ENCODE peak calls at places on chromosomes 6 and 20, in eight cellular contexts. One of them, this sample, is unnamed.

GRCh38 chr6:37303891-37304503 is 46.1 kb upstream of the TMEM217 start:
- DNase-seq in hepatocyte: peak; percentile 50
- DNase-seq in CD8-positive, alpha-beta T cell: no peak
- DNase-seq in GM23338: peak; percentile 44
- DNase-seq in cardiac muscle cell: peak; percentile 61
- DNase-seq in ovary: no peak
- DNase-seq in heart right ventricle: no peak
- DNase-seq in prostate gland: no peak
- DNase-seq in this sample: no peak

GRCh38 chr6:134925800-134926199 is 24.1 kb downstream of the ALDH8A1 start:
- DNase-seq in hepatocyte: no peak
- DNase-seq in CD8-positive, alpha-beta T cell: no peak
- DNase-seq in GM23338: peak; percentile 24
- DNase-seq in cardiac muscle cell: peak; percentile 82
- DNase-seq in ovary: no peak
- DNase-seq in heart right ventricle: no peak
- DNase-seq in prostate gland: no peak
- DNase-seq in this sample: no peak

GRCh38 chr6:30044630-30045029 is 16.4 kb upstream of the POLR1H start:
- DNase-seq in hepatocyte: no peak
- DNase-seq in CD8-positive, alpha-beta T cell: no peak
- DNase-seq in GM23338: no peak
- DNase-seq in cardiac muscle cell: peak; percentile 59
- DNase-seq in ovary: no peak
- DNase-seq in heart right ventricle: no peak
- DNase-seq in prostate gland: no peak
- DNase-seq in this sample: no peak

GRCh38 chr6:6918216-6918983 is 189.4 kb upstream of the RREB1 start:
- DNase-seq in hepatocyte: no peak
- DNase-seq in CD8-positive, alpha-beta T cell: peak; percentile 12
- DNase-seq in GM23338: no peak
- DNase-seq in cardiac muscle cell: peak; percentile 83
- DNase-seq in ovary: no peak
- DNase-seq in heart right ventricle: no peak
- DNase-seq in prostate gland: no peak
- DNase-seq in this sample: no peak

GRCh38 chr20:21640556-21640955 is 64.9 kb upstream of the PAX1 start:
- DNase-seq in hepatocyte: peak; percentile 52
- DNase-seq in CD8-positive, alpha-beta T cell: no peak
- DNase-seq in GM23338: peak; percentile 81
- DNase-seq in cardiac muscle cell: no peak
- DNase-seq in ovary: no peak
- DNase-seq in heart right ventricle: no peak
- DNase-seq in prostate gland: peak; percentile 58
- DNase-seq in this sample: peak; percentile 62

GRCh38 chr6:89970609-89971337 is 76.5 kb downstream of the GJA10 start:
- DNase-seq in hepatocyte: peak; percentile 79
- DNase-seq in CD8-positive, alpha-beta T cell: no peak
- DNase-seq in GM23338: peak; percentile 67
- DNase-seq in cardiac muscle cell: peak; percentile 68
- DNase-seq in ovary: peak; percentile 30
- DNase-seq in heart right ventricle: peak; percentile 18
- DNase-seq in prostate gland: peak; percentile 40
- DNase-seq in this sample: no peak

GRCh38 chr6:45923831-45924391 is 91.7 kb downstream of the CLIC5 start:
- DNase-seq in hepatocyte: peak; percentile 56
- DNase-seq in CD8-positive, alpha-beta T cell: no peak
- DNase-seq in GM23338: no peak
- DNase-seq in cardiac muscle cell: peak; percentile 35
- DNase-seq in ovary: no peak
- DNase-seq in heart right ventricle: no peak
- DNase-seq in prostate gland: no peak
- DNase-seq in this sample: no peak

GRCh38 chr20:42083280-42083679 is 465.1 kb upstream of the CHD6 start:
- DNase-seq in hepatocyte: no peak
- DNase-seq in CD8-positive, alpha-beta T cell: no peak
- DNase-seq in GM23338: no peak
- DNase-seq in cardiac muscle cell: no peak
- DNase-seq in ovary: no peak
- DNase-seq in heart right ventricle: no peak
- DNase-seq in prostate gland: no peak
- DNase-seq in this sample: no peak

GRCh38 chr6:167424060-167424673 is 99.3 kb downstream of the TTLL2 start:
- DNase-seq in hepatocyte: no peak
- DNase-seq in CD8-positive, alpha-beta T cell: no peak
- DNase-seq in GM23338: no peak
- DNase-seq in cardiac muscle cell: no peak
- DNase-seq in ovary: no peak
- DNase-seq in heart right ventricle: no peak
- DNase-seq in prostate gland: no peak
- DNase-seq in this sample: no peak

GRCh38 chr6:12506211-12506610 is 210.4 kb upstream of the PHACTR1 start:
- DNase-seq in hepatocyte: no peak
- DNase-seq in CD8-positive, alpha-beta T cell: no peak
- DNase-seq in GM23338: no peak
- DNase-seq in cardiac muscle cell: no peak
- DNase-seq in ovary: no peak
- DNase-seq in heart right ventricle: no peak
- DNase-seq in prostate gland: peak; percentile 18
- DNase-seq in this sample: no peak

GRCh38 chr6:108477034-108477433 is 83.7 kb upstream of the FOXO3 start:
- DNase-seq in hepatocyte: no peak
- DNase-seq in CD8-positive, alpha-beta T cell: no peak
- DNase-seq in GM23338: no peak
- DNase-seq in cardiac muscle cell: no peak
- DNase-seq in ovary: no peak
- DNase-seq in heart right ventricle: no peak
- DNase-seq in prostate gland: no peak
- DNase-seq in this sample: no peak

GRCh38 chr6:31738048-31738979 is 1.5 kb upstream of the MSH5 start:
- DNase-seq in hepatocyte: peak; percentile 84
- DNase-seq in CD8-positive, alpha-beta T cell: peak; percentile 62
- DNase-seq in GM23338: peak; percentile 50
- DNase-seq in cardiac muscle cell: peak; percentile 92
- DNase-seq in ovary: no peak
- DNase-seq in heart right ventricle: no peak
- DNase-seq in prostate gland: peak; percentile 92
- DNase-seq in this sample: peak; percentile 94

GRCh38 chr6:37279366-37280134 is 21.6 kb upstream of the TMEM217 start:
- DNase-seq in hepatocyte: no peak
- DNase-seq in CD8-positive, alpha-beta T cell: no peak
- DNase-seq in GM23338: no peak
- DNase-seq in cardiac muscle cell: peak; percentile 87
- DNase-seq in ovary: no peak
- DNase-seq in heart right ventricle: no peak
- DNase-seq in prostate gland: no peak
- DNase-seq in this sample: no peak

GRCh38 chr6:45377041-45377554 is 636 bp downstream of the SUPT3H start:
- DNase-seq in hepatocyte: no peak
- DNase-seq in CD8-positive, alpha-beta T cell: no peak
- DNase-seq in GM23338: peak; percentile 3
- DNase-seq in cardiac muscle cell: no peak
- DNase-seq in ovary: no peak
- DNase-seq in heart right ventricle: no peak
- DNase-seq in prostate gland: no peak
- DNase-seq in this sample: no peak

GRCh38 chr6:80543598-80544181 is 437.2 kb downstream of the BCKDHB start:
- DNase-seq in hepatocyte: peak; percentile 9
- DNase-seq in CD8-positive, alpha-beta T cell: no peak
- DNase-seq in GM23338: peak; percentile 28
- DNase-seq in cardiac muscle cell: peak; percentile 60
- DNase-seq in ovary: no peak
- DNase-seq in heart right ventricle: no peak
- DNase-seq in prostate gland: no peak
- DNase-seq in this sample: no peak

GRCh38 chr6:37602360-37602759 is 95.3 kb downstream of the MDGA1 start:
- DNase-seq in hepatocyte: no peak
- DNase-seq in CD8-positive, alpha-beta T cell: no peak
- DNase-seq in GM23338: no peak
- DNase-seq in cardiac muscle cell: peak; percentile 43
- DNase-seq in ovary: no peak
- DNase-seq in heart right ventricle: no peak
- DNase-seq in prostate gland: no peak
- DNase-seq in this sample: no peak

GRCh38 chr6:135722679-135723078 is 128.8 kb upstream of the PDE7B start:
- DNase-seq in hepatocyte: peak; percentile 68
- DNase-seq in CD8-positive, alpha-beta T cell: no peak
- DNase-seq in GM23338: no peak
- DNase-seq in cardiac muscle cell: peak; percentile 71
- DNase-seq in ovary: no peak
- DNase-seq in heart right ventricle: no peak
- DNase-seq in prostate gland: no peak
- DNase-seq in this sample: no peak

GRCh38 chr20:5090191-5090590 is 29.6 kb downstream of the PCNA start:
- DNase-seq in hepatocyte: no peak
- DNase-seq in CD8-positive, alpha-beta T cell: no peak
- DNase-seq in GM23338: peak; percentile 24
- DNase-seq in cardiac muscle cell: no peak
- DNase-seq in ovary: no peak
- DNase-seq in heart right ventricle: no peak
- DNase-seq in prostate gland: no peak
- DNase-seq in this sample: no peak

DNA sequence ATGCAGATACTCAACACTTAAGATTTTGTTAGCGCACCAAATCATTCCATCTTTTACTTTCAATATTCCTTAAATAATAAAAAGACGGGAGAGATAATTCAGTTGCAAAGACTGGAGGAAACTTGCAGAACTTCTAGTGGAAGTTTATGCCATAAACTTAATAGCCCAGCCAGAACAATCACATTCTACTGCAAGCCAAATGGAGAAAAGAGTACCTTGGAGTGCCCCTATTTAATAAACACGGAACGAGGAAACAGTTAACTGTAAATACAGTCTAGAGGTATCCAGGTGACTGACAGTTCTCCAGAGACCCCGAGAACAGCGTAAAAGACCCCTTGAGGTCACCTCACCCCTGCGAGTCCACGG is 635 bp downstream of the SLC35B3 start:
- DNase-seq in hepatocyte: no peak
- DNase-seq in CD8-positive, alpha-beta T cell: no peak
- DNase-seq in GM23338: no peak
- DNase-seq in cardiac muscle cell: no peak
- DNase-seq in ovary: no peak
- DNase-seq in heart right ventricle: no peak
- DNase-seq in prostate gland: no peak
- DNase-seq in this sample: no peak
- H3K4me1 ChIP-seq in hepatocyte: peaks cover 20% of the 10 kb centered on the region
- H3K4me1 ChIP-seq in CD8-positive, alpha-beta T cell: peaks cover 27% of the 10 kb centered on the region
- H3K4me1 ChIP-seq in GM23338: peaks cover 10% of the 10 kb centered on the region
- H3K4me1 ChIP-seq in cardiac muscle cell: peaks cover 13% of the 10 kb centered on the region
- H3K4me1 ChIP-seq in ovary: peaks cover 5% of the 10 kb centered on the region
- H3K4me1 ChIP-seq in heart right ventricle: peaks cover 9% of the 10 kb centered on the region
- H3K4me1 ChIP-seq in prostate gland: no peaks in the 10 kb centered on the region
- H3K4me1 ChIP-seq in this sample: peaks cover 45% of the 10 kb centered on the region

DNA sequence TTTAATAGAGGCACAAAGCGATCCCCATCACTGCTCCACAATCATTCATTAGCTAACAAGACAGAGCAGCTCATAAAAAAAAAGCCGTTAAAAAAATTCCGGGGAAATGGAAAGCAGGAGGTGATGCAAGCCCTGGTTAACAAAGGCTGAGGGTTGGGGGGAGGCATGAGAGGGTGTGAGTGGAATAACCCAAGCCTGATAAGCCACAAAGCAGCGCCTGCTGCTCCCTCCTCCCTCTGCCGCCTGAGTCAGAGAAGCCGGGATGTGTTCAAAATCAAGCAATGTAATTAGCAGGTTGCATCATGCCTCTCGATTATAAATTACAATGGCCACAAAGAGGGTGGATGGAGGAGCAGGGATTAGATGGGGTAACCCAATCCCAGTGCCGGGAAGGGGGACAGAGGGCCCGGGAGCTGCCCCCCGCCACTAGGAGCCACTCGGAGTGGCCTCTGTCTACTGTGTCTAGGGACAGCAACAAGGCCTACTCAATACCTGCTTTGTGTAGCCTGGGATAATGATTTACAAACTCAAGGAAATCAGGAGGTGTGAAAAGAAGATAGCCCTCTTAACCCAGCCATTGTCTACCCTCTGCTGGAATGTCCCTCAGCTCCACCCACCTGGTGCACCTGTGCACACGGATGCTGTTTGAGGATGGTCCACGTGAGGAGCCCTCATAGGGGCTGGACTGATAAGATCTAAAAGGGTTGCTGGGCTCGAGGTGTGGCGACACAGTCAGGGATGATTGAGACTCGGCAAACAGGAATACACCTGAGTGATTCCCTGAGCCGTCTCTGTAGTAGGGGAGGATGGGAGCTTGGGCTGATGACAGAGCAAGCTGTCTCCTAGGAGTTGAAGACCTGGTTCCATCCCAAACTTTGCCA is 156.9 kb downstream of the VEGFA start:
- DNase-seq in hepatocyte: peak; percentile 92
- DNase-seq in CD8-positive, alpha-beta T cell: no peak
- DNase-seq in GM23338: peak; percentile 85
- DNase-seq in cardiac muscle cell: peak; percentile 97
- DNase-seq in ovary: no peak
- DNase-seq in heart right ventricle: no peak
- DNase-seq in prostate gland: no peak
- DNase-seq in this sample: peak; percentile 97
- H3K4me3 ChIP-seq in hepatocyte: no peak overlapping the region
- H3K4me3 ChIP-seq in CD8-positive, alpha-beta T cell: no peak overlapping the region
- H3K4me3 ChIP-seq in GM23338: no peak overlapping the region
- H3K4me3 ChIP-seq in cardiac muscle cell: no peak overlapping the region
- H3K4me3 ChIP-seq in ovary: no peak overlapping the region
- H3K4me3 ChIP-seq in heart right ventricle: no peak overlapping the region
- H3K4me3 ChIP-seq in prostate gland: no peak overlapping the region
- H3K4me3 ChIP-seq in this sample: no peak overlapping the region

DNA sequence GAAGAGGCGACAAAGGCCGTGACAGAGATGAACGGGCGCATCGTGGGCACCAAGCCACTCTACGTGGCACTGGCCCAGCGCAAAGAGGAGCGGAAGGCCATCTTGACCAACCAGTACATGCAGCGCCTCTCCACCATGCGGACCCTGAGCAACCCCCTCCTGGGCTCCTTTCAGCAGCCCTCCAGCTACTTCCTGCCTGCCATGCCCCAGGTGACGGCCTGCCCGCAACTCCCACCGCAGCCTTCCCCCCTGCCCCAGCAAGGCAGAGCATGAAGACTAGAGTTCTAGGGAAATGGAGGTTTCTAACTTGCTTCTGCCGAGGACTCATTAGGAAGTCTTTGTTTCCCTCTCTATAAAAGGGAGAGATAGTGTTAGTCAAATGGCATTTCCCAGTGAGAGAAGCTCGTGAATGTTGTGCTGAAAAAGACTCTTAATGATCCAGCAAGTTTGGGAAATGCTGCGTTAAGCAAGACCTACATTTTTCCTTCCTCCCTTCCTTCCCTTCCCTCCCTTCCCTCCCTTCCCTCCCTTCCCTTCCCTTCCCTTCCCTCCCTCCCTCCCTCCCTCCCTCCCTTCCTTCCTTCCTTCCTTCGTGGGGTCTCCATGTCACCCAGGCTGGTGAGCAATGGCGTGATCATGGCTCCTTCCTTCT is 20.8 kb downstream of the PABPC1L start:
- DNase-seq in hepatocyte: no peak
- DNase-seq in CD8-positive, alpha-beta T cell: no peak
- DNase-seq in GM23338: no peak
- DNase-seq in cardiac muscle cell: no peak
- DNase-seq in ovary: no peak
- DNase-seq in heart right ventricle: no peak
- DNase-seq in prostate gland: no peak
- DNase-seq in this sample: no peak
- H3K36me3 ChIP-seq in hepatocyte: no peaks in the 10 kb centered on the region
- H3K36me3 ChIP-seq in CD8-positive, alpha-beta T cell: no peaks in the 10 kb centered on the region
- H3K36me3 ChIP-seq in GM23338: peaks cover 26% of the 10 kb centered on the region
- H3K36me3 ChIP-seq in cardiac muscle cell: no peaks in the 10 kb centered on the region
- H3K36me3 ChIP-seq in ovary: no peaks in the 10 kb centered on the region
- H3K36me3 ChIP-seq in heart right ventricle: peaks cover 32% of the 10 kb centered on the region
- H3K36me3 ChIP-seq in prostate gland: no peaks in the 10 kb centered on the region
- H3K36me3 ChIP-seq in this sample: peaks cover 1% of the 10 kb centered on the region

GRCh38 chr6:116629467-116630063 is 13.3 kb downstream of the RSPH4A start:
- DNase-seq in hepatocyte: no peak
- DNase-seq in CD8-positive, alpha-beta T cell: no peak
- DNase-seq in GM23338: no peak
- DNase-seq in cardiac muscle cell: peak; percentile 16
- DNase-seq in ovary: no peak
- DNase-seq in heart right ventricle: no peak
- DNase-seq in prostate gland: no peak
- DNase-seq in this sample: no peak
- H3K4me1 ChIP-seq in hepatocyte: peaks cover 5% of the 10 kb centered on the region
- H3K4me1 ChIP-seq in CD8-positive, alpha-beta T cell: no peaks in the 10 kb centered on the region
- H3K4me1 ChIP-seq in GM23338: no peaks in the 10 kb centered on the region
- H3K4me1 ChIP-seq in cardiac muscle cell: no peaks in the 10 kb centered on the region
- H3K4me1 ChIP-seq in ovary: peaks cover 4% of the 10 kb centered on the region
- H3K4me1 ChIP-seq in heart right ventricle: no peaks in the 10 kb centered on the region
- H3K4me1 ChIP-seq in prostate gland: no peaks in the 10 kb centered on the region
- H3K4me1 ChIP-seq in this sample: no peaks in the 10 kb centered on the region